ENCODE peak calls at places on chromosome 15, in five cellular contexts. E is heart left ventricle, R is choroid plexus epithelial cell, W is activated T-helper 1 cell treated with Interleukin-2 at 50 U/mL for 16 hours, X is NCI-H510A treated with DMSO at 0.1 percent for 48 hours. Y is an unnamed sample.

GRCh38 chr15:70056091-70056680 is 41.5 kb downstream of the TLE3 start:
- DNase-seq in E (no peak), R (no peak), W (no peak), X (no peak), Y (no peak)

GRCh38 chr15:40500584-40501330 is 30.0 kb downstream of the CHST14 start:
- DNase-seq in E (no peak), R (no peak), W (no peak), X (no peak), Y (no peak)

GRCh38 chr15:95175914-95176658 is 944.7 kb downstream of the MCTP2 start:
- DNase-seq in E (no peak), R (peak; percentile 87), W (no peak), X (no peak), Y (no peak)

GRCh38 chr15:77013786-77014136 is 18.8 kb downstream of the PSTPIP1 start:
- DNase-seq in E (no peak), R (no peak), W (peak; percentile 79), X (no peak), Y (no peak)

GRCh38 chr15:48796930-48797329 is 13.9 kb downstream of the CEP152 start:
- DNase-seq in E (no peak), R (peak; percentile 81), W (no peak), X (no peak), Y (no peak)

GRCh38 chr15:73369073-73369694 is 426 bp upstream of the HCN4 start:
- DNase-seq in E (no peak), R (no peak), W (no peak), X (no peak), Y (no peak)

GRCh38 chr15:62895905-62896316 is 146.6 kb upstream of the TPM1 start:
- DNase-seq in E (no peak), R (peak; percentile 87), W (no peak), X (no peak), Y (no peak)

GRCh38 chr15:53323197-53323596 is 436.3 kb downstream of the WDR72 start:
- DNase-seq in E (no peak), R (no peak), W (no peak), X (no peak), Y (no peak)

GRCh38 chr15:80695911-80696651 is 971 bp downstream of the ABHD17C start:
- DNase-seq in E (peak; percentile 13), R (no peak), W (no peak), X (peak; percentile 8), Y (no peak)

GRCh38 chr15:87887177-87887576 is 369.4 kb downstream of the NTRK3 start:
- DNase-seq in E (no peak), R (no peak), W (no peak), X (no peak), Y (no peak)

GRCh38 chr15:36362508-36362907 is 216.9 kb upstream of the CDIN1 start:
- DNase-seq in E (peak; percentile 22), R (peak; percentile 23), W (no peak), X (no peak), Y (no peak)

GRCh38 chr15:67915374-67916050 is 75.7 kb upstream of the RNU6-1 start:
- DNase-seq in E (peak; percentile 47), R (no peak), W (no peak), X (peak; percentile 78), Y (peak; percentile 87)

GRCh38 chr15:66285462-66286280 is 7.7 kb upstream of the DIS3L start:
- DNase-seq in E (no peak), R (peak; percentile 19), W (no peak), X (no peak), Y (no peak)

GRCh38 chr15:28913171-28913765 is 27.5 kb downstream of the APBA2 start:
- DNase-seq in E (no peak), R (peak; percentile 13), W (no peak), X (no peak), Y (peak; percentile 56)

GRCh38 chr15:73924258-73924921 is 1.9 kb upstream of the LOXL1 start:
- DNase-seq in E (no peak), R (peak; percentile 92), W (no peak), X (no peak), Y (peak; percentile 73)

GRCh38 chr15:34206016-34206415 is 3.9 kb downstream of the KATNBL1 start:
- DNase-seq in E (no peak), R (peak; percentile 31), W (no peak), X (no peak), Y (no peak)

GRCh38 chr15:62060116-62060895 is at the start of gene VPS13C:
- DNase-seq in E (peak; percentile 94), R (peak; percentile 93), W (peak; percentile 90), X (peak; percentile 65), Y (peak; percentile 96)

Y was measured in aorta.